ENCODE peak calls at places on chromosomes 11 and 22, in six cellular contexts. T, A, K, V, N and H are unnamed samples.

GRCh38 chr11:892106-892505 is 18.5 kb downstream of the CHID1 start:
- DNase-seq in A (no peak), V (no peak), T (no peak), N (no peak), K (no peak), H (no peak)

GRCh38 chr11:112784323-112785073 is 176.7 kb upstream of the NCAM1 start:
- DNase-seq in T (peak), A (no peak), N (no peak), V (no peak), K (peak), H (no peak)

GRCh38 chr22:46033256-46034200 is 56.6 kb upstream of the WNT7B start:
- DNase-seq in K (peak), N (no peak), A (no peak), T (no peak), V (no peak), H (no peak)

GRCh38 chr11:13949876-13950275 is 12.6 kb upstream of the SPON1 start:
- DNase-seq in V (no peak), A (no peak), T (no peak), N (no peak), K (no peak), H (no peak)

GRCh38 chr22:38172489-38173155 is 9.0 kb downstream of the PLA2G6 start:
- DNase-seq in V (no peak), T (peak), K (peak), N (peak), A (no peak), H (no peak)

GRCh38 chr11:113305440-113306336 is 8.7 kb upstream of the TTC12 start:
- DNase-seq in V (peak), T (peak), K (peak), N (peak), A (peak), H (peak)

GRCh38 chr11:57604289-57605010 is 7.0 kb downstream of the SERPING1 start:
- DNase-seq in T (no peak), N (no peak), V (no peak), A (no peak), K (no peak), H (no peak)

GRCh38 chr11:76768091-76769047 is 14.8 kb upstream of the TSKU start:
- DNase-seq in T (peak), N (peak), K (peak), A (no peak), V (no peak), H (no peak)

GRCh38 chr11:60842688-60843605 is 1.0 kb downstream of the CCDC86 start:
- DNase-seq in A (no peak), T (peak), K (peak), V (no peak), N (no peak), H (no peak)

GRCh38 chr11:68372114-68372513 is 59.7 kb downstream of the LRP5 start:
- DNase-seq in N (no peak), K (no peak), V (no peak), T (no peak), A (no peak), H (no peak)

GRCh38 chr22:41966607-41967240 is 2.5 kb upstream of the SEPTIN3 start:
- DNase-seq in A (peak), T (peak), N (peak), K (peak), V (peak), H (peak)